ENCODE peak calls at places on chromosomes 12 and 14, in five cellular contexts. U, C, T, L and K are unnamed samples.

GRCh38 chr12:76666272-76666845 is 97.6 kb upstream of the ZDHHC17 start:
- DNase-seq in U (no peak), C (no peak), T (no peak), L (no peak), K (no peak)

GRCh38 chr14:85607571-85608219 is 77.8 kb downstream of the FLRT2 start:
- DNase-seq in U (no peak), C (no peak), T (no peak), L (no peak), K (no peak)

GRCh38 chr14:106044949-106045596 is 518.7 kb downstream of the TMEM121 start:
- DNase-seq in U (peak; percentile 10), C (peak; percentile 60), T (no peak), L (peak; percentile 8), K (no peak)

GRCh38 chr12:42372154-42372791 is 46.3 kb downstream of the PPHLN1 start:
- DNase-seq in U (peak; percentile 24), C (no peak), T (no peak), L (peak; percentile 85), K (no peak)

GRCh38 chr12:20194171-20194570 is 174.2 kb upstream of the PDE3A start:
- DNase-seq in U (no peak), C (no peak), T (no peak), L (peak; percentile 87), K (no peak)

GRCh38 chr14:78403278-78403815 is 233.2 kb downstream of the NRXN3 start:
- DNase-seq in U (no peak), C (no peak), T (no peak), L (peak; percentile 21), K (no peak)

GRCh38 chr12:6828671-6829531 is 694 bp downstream of the P3H3 start:
- DNase-seq in U (no peak), C (peak; percentile 56), T (peak; percentile 46), L (peak; percentile 89), K (no peak)

GRCh38 chr14:73261520-73262426 is 24.5 kb downstream of the PAPLN start:
- DNase-seq in U (no peak), C (no peak), T (no peak), L (no peak), K (no peak)

GRCh38 chr14:72945628-72946027 is 19.4 kb downstream of the DCAF4 start:
- DNase-seq in U (no peak), C (no peak), T (no peak), L (no peak), K (no peak)

GRCh38 chr12:90839340-90839739 is 115.6 kb downstream of the CCER1 start:
- DNase-seq in U (no peak), C (no peak), T (no peak), L (no peak), K (no peak)

GRCh38 chr12:113040722-113041168 is 15.8 kb upstream of the DTX1 start:
- DNase-seq in U (no peak), C (peak; percentile 44), T (no peak), L (no peak), K (no peak)
- TF ChIP-seq POLR2AphosphoS5 in U (no peak), C (no peak), T (no peak), L (no peak), K (peak; percentile 92)

GRCh38 chr14:89417469-89418225 is 614 bp upstream of the FOXN3 start:
- DNase-seq in U (no peak), C (peak; percentile 60), T (peak; percentile 78), L (peak; percentile 64), K (peak; percentile 60)

GRCh38 chr14:89418452-89418851 is 1.4 kb upstream of the FOXN3 start:
- DNase-seq in U (no peak), C (no peak), T (no peak), L (no peak), K (no peak)

GRCh38 chr14:89416002-89416995 is 734 bp downstream of the FOXN3 start:
- DNase-seq in U (peak; percentile 85), C (peak; percentile 98), T (peak; percentile 99), L (peak; percentile 97), K (peak; percentile 99)

GRCh38 chr14:89418976-89419375 is 1.9 kb upstream of the FOXN3 start:
- DNase-seq in U (no peak), C (no peak), T (no peak), L (no peak), K (no peak)

DNA sequence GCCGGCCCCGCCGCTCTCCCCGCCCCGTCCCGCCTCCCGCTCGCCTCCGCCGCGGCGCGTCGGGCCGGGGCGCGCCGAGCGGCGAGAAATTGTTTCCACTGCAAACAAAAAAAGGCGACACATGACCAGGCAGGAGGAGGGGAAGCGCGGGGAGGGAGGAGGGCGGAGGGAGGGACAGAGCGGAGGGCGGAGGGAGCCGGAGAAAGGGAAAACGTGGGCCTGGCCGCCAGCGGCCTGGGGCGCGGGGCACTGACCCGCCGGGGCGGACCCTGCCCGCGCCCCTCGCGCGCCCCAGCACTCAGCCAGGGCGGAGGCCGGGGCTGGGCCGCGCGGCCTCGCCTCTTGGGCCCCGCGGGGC is at the start of gene FOXN3:
- DNase-seq in U (no peak), C (peak; percentile 92), T (peak; percentile 92), L (peak; percentile 91), K (peak; percentile 90)
- TF ChIP-seq POLR2AphosphoS5 in U (no peak), C (peak; percentile 79), T (peak; percentile 55), L (peak; percentile 29), K (no peak)

DNA sequence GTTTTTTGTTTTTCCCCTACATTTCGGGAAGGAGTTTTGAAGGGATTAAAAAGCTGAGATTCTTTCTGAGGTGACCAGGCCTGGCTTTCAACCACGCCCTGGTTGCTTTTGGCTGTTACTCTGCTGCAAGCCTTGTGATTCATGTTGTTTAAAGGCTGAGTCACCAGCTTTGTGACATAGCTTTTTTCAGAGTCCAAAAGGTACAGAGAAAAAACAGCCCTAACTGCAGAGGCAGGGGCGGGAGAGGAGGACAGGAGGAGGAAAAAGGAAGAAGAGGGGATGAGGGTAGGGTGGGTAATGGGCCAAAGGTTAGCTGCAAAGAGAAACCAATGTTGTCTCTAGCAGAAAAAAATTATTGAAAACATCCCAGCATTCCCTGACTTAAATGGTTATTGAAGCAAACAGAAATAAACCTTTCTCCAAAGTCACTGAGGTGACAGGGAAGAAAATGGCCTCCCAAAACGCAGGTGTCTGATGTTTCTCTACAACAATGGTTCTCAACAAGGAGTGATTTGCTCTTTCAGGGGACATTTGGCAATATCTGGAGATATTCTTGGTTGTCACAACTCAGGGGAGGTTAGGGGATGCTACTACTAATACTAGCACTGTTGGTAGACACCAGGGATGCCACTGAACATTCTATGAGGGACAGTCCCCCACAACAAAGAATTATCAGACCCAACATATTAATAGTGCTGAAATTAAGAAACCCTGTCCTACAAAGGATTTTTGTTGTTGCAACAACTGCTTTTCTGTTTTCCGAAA is 2.1 kb upstream of the UBC start:
- DNase-seq in U (no peak), C (peak; percentile 83), T (peak; percentile 89), L (peak; percentile 46), K (peak; percentile 85)
- TF ChIP-seq POLR2AphosphoS5 in U (no peak), C (peak; percentile 96), T (peak; percentile 99), L (no peak), K (no peak)

GRCh38 chr12:111745201-111745600 is 21.5 kb upstream of the ALDH2 start:
- DNase-seq in U (no peak), C (no peak), T (no peak), L (no peak), K (no peak)

GRCh38 chr12:111741235-111741812 is 25.4 kb upstream of the ALDH2 start:
- DNase-seq in U (no peak), C (peak; percentile 43), T (no peak), L (no peak), K (no peak)
- TF ChIP-seq POLR2AphosphoS5 in U (no peak), C (no peak), T (no peak), L (no peak), K (no peak)

DNA sequence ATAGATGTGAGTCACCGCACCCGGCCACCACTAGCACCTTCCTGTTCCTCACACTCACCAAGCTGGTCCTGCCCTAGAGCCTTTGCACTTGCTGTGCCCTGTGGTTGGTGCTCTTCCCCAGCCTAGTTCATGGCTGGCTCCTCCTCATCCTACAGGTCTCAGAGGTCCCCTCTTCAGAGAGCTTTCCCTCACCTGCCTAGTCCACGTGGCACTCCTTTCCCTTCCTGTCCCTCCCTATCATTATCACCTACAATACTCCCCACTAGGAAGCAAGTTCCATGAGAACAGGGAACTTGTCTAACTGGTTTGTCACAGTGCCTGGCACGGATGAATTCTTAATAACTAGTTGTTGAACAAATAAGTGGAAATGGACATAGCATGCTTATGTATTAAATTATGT is 24.0 kb upstream of the TMED10 start:
- DNase-seq in U (no peak), C (peak; percentile 87), T (peak; percentile 84), L (no peak), K (peak; percentile 76)
- TF ChIP-seq POLR2AphosphoS5 in U (no peak), C (no peak), T (peak; percentile 93), L (no peak), K (peak; percentile 66)

DNA sequence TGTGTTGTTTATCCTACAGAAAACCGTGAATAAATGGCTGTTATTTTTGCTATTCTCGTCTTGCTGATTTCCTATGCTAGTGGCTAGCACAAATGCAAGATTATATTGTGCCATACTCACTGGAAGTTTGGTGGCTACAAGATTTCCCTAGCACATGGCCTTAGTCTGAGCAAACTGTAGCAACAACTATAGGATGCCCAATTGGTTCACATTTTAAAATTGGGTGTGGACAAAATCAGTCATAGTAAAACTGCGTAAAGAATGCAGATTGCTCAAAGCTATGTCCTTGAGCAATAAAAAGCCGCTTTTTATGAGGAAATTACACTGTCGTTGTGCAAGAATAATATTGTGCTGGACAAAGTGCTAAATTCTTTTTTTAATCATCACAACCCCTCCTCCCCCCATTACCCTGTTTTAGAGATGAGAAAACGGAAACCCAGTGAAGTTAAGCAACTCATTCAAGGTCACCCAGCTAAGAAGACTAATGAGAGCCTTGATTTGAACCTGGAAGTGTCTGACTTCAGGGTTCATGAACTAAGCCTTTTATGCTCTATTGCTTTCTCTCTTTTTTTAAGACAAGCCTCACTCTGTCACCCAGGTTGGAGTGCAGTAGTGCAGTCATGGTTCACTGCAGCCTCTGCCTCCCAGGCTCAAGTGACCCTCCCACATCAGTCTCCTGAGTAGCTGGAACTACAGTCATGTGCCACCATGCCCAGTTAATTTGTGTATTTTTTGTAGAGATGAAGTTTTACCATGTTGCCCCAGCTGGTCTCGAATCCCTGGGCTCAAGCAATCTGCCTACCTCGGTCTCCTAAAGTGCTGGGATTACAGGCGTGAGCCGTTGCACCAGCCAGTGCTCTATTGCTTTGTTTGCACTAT is 73.6 kb downstream of the SRGAP1 start:
- DNase-seq in U (no peak), C (no peak), T (no peak), L (no peak), K (no peak)
- TF ChIP-seq POLR2AphosphoS5 in U (no peak), C (no peak), T (no peak), L (no peak), K (peak; percentile 53)